ENCODE peak calls at places on chromosome 10, in eight cellular contexts. H, D, M, U, I, A, W and L are unnamed samples.

GRCh38 chr10:20494474-20494873 is 402.6 kb downstream of the NEBL start:
- DNase-seq in A (no peak), I (no peak), U (no peak), M (peak; percentile 60), D (no peak), H (no peak), W (no peak), L (no peak)

GRCh38 chr10:29481906-29482440 is 152.8 kb downstream of the SVIL start:
- DNase-seq in A (no peak), I (no peak), W (no peak), D (no peak), H (no peak), U (no peak), M (no peak), L (peak; percentile 62)

GRCh38 chr10:21364196-21365114 is 161.0 kb downstream of the SKIDA1 start:
- DNase-seq in U (peak; percentile 97), I (no peak), D (no peak), A (peak; percentile 88), H (peak; percentile 86), W (peak; percentile 57), M (no peak), L (peak; percentile 89)

GRCh38 chr10:361203-362135 is 226.2 kb downstream of the ZMYND11 start:
- DNase-seq in M (no peak), U (no peak), D (no peak), A (no peak), H (no peak), I (no peak), W (no peak), L (no peak)

GRCh38 chr10:68223535-68224165 is 8.3 kb downstream of the ATOH7 start:
- DNase-seq in M (peak; percentile 33), A (no peak), I (no peak), H (no peak), D (no peak), W (peak; percentile 58), U (no peak), L (peak; percentile 23)

GRCh38 chr10:101400529-101400928 is 46.6 kb downstream of the BTRC start:
- DNase-seq in M (peak; percentile 4), W (no peak), H (no peak), I (no peak), U (no peak), D (no peak), A (no peak), L (no peak)

GRCh38 chr10:71302874-71303568 is 16.0 kb upstream of the SLC29A3 start:
- DNase-seq in D (no peak), I (peak; percentile 60), U (peak; percentile 48), W (no peak), A (peak; percentile 33), M (peak; percentile 70), H (peak; percentile 67), L (peak; percentile 65)

GRCh38 chr10:16686081-16686902 is 130.9 kb downstream of the RSU1 start:
- DNase-seq in W (no peak), I (no peak), M (no peak), A (no peak), D (no peak), U (no peak), H (no peak), L (no peak)

GRCh38 chr10:132408367-132408781 is 11.4 kb downstream of the PWWP2B start:
- DNase-seq in U (no peak), W (peak; percentile 56), I (no peak), D (no peak), A (no peak), M (no peak), H (no peak), L (no peak)

GRCh38 chr10:35259769-35260397 is 76.4 kb upstream of the CCNY start:
- DNase-seq in I (no peak), H (peak; percentile 73), U (peak; percentile 94), A (peak; percentile 95), D (no peak), W (no peak), M (peak; percentile 91), L (peak; percentile 14)

GRCh38 chr10:48291190-48291589 is 15.3 kb upstream of the MAPK8 start:
- DNase-seq in H (no peak), A (no peak), M (no peak), W (no peak), I (no peak), D (no peak), U (peak; percentile 20), L (peak; percentile 6)

GRCh38 chr10:112182808-112183328 is 697 bp downstream of the GPAM start:
- DNase-seq in H (no peak), A (no peak), D (no peak), I (no peak), U (peak; percentile 2), W (no peak), M (no peak), L (no peak)

GRCh38 chr10:102347236-102347828 is 48.2 kb upstream of the NFKB2 start:
- DNase-seq in U (peak; percentile 37), M (peak; percentile 54), A (peak; percentile 42), I (no peak), H (peak; percentile 47), W (peak; percentile 70), D (peak; percentile 7), L (peak; percentile 41)

GRCh38 chr10:56622335-56622973 is 261.4 kb upstream of the ZWINT start:
- DNase-seq in W (no peak), I (no peak), D (no peak), U (no peak), M (peak; percentile 11), H (no peak), A (no peak), L (no peak)

GRCh38 chr10:102814873-102815661 is 22.1 kb downstream of the CYP17A1 start:
- DNase-seq in W (no peak), U (peak; percentile 44), M (no peak), H (no peak), D (no peak), A (no peak), I (no peak), L (peak; percentile 90)

GRCh38 chr10:110364531-110364937 is 59.8 kb upstream of the SMNDC1 start:
- DNase-seq in M (no peak), I (no peak), A (no peak), H (no peak), W (no peak), U (no peak), D (peak; percentile 26), L (no peak)

GRCh38 chr10:29446327-29446726 is 157.5 kb downstream of the LYZL1 start:
- DNase-seq in W (no peak), A (no peak), H (peak; percentile 71), D (no peak), M (no peak), U (no peak), I (no peak), L (no peak)

GRCh38 chr10:43386981-43387677 is 15.7 kb downstream of the FXYD4 start:
- DNase-seq in I (no peak), W (no peak), U (no peak), M (no peak), H (no peak), A (no peak), D (no peak), L (no peak)

GRCh38 chr10:60387531-60387930 is 2.1 kb downstream of the ANK3 start:
- DNase-seq in M (no peak), H (no peak), U (no peak), W (no peak), I (peak; percentile 73), D (no peak), A (no peak), L (no peak)

GRCh38 chr10:88693392-88694020 is 12.5 kb upstream of the LIPK start:
- DNase-seq in H (peak; percentile 38), W (no peak), M (no peak), I (no peak), U (no peak), D (no peak), A (no peak), L (no peak)

GRCh38 chr10:112832361-112832878 is 117.6 kb upstream of the TCF7L2 start:
- DNase-seq in H (no peak), U (peak; percentile 33), W (peak; percentile 78), A (no peak), M (no peak), I (no peak), D (no peak), L (no peak)

GRCh38 chr10:49179699-49180511 is 8.3 kb downstream of the TMEM273 start:
- DNase-seq in I (no peak), U (no peak), M (no peak), A (no peak), W (no peak), D (no peak), H (no peak), L (no peak)

GRCh38 chr10:77455538-77455937 is 182.1 kb downstream of the KCNMA1 start:
- DNase-seq in I (no peak), M (no peak), W (no peak), U (peak; percentile 54), H (no peak), A (peak; percentile 46), D (no peak), L (no peak)